ENCODE peak calls at places on chromosomes 5 and 9, in five cellular contexts. One of them, this sample, is unnamed.

GRCh38 chr9:127277099-127277498 is 12.5 kb downstream of the GARNL3 start:
- DNase-seq in colonic mucosa: no peak
- DNase-seq in myocyte: no peak
- DNase-seq in HCEC 1CT: no peak
- DNase-seq in amniotic stem cell: no peak
- DNase-seq in this sample: no peak

GRCh38 chr9:109948453-109948852 is 168.5 kb downstream of the PALM2AKAP2 start:
- DNase-seq in colonic mucosa: no peak
- DNase-seq in myocyte: no peak
- DNase-seq in HCEC 1CT: no peak
- DNase-seq in amniotic stem cell: no peak
- DNase-seq in this sample: no peak

GRCh38 chr9:76542360-76542759 is 83.4 kb downstream of the GCNT1 start:
- DNase-seq in colonic mucosa: no peak
- DNase-seq in myocyte: no peak
- DNase-seq in HCEC 1CT: no peak
- DNase-seq in amniotic stem cell: no peak
- DNase-seq in this sample: no peak

GRCh38 chr5:32201140-32201539 is 27.0 kb upstream of the GOLPH3 start:
- DNase-seq in colonic mucosa: no peak
- DNase-seq in myocyte: no peak
- DNase-seq in HCEC 1CT: peak
- DNase-seq in amniotic stem cell: no peak
- DNase-seq in this sample: no peak

GRCh38 chr5:151319334-151319733 is 15.8 kb upstream of the SLC36A3 start:
- DNase-seq in colonic mucosa: no peak
- DNase-seq in myocyte: peak
- DNase-seq in HCEC 1CT: peak
- DNase-seq in amniotic stem cell: no peak
- DNase-seq in this sample: peak

GRCh38 chr9:98989036-98990000 is 45.6 kb downstream of the COL15A1 start:
- DNase-seq in colonic mucosa: no peak
- DNase-seq in myocyte: peak
- DNase-seq in HCEC 1CT: peak
- DNase-seq in amniotic stem cell: peak
- DNase-seq in this sample: no peak

GRCh38 chr5:17432571-17432970 is 65.5 kb upstream of the TAF11L2 start:
- DNase-seq in colonic mucosa: no peak
- DNase-seq in myocyte: no peak
- DNase-seq in HCEC 1CT: no peak
- DNase-seq in amniotic stem cell: no peak
- DNase-seq in this sample: no peak

GRCh38 chr9:129318121-129319075 is 140.3 kb upstream of the IER5L start:
- DNase-seq in colonic mucosa: peak
- DNase-seq in myocyte: no peak
- DNase-seq in HCEC 1CT: no peak
- DNase-seq in amniotic stem cell: no peak
- DNase-seq in this sample: no peak

GRCh38 chr5:41924526-41924871 is 582 bp upstream of the FBXO4 start:
- DNase-seq in colonic mucosa: no peak
- DNase-seq in myocyte: no peak
- DNase-seq in HCEC 1CT: no peak
- DNase-seq in amniotic stem cell: no peak
- DNase-seq in this sample: no peak

GRCh38 chr9:77149879-77150278 is 27.5 kb upstream of the VPS13A start:
- DNase-seq in colonic mucosa: no peak
- DNase-seq in myocyte: no peak
- DNase-seq in HCEC 1CT: no peak
- DNase-seq in amniotic stem cell: no peak
- DNase-seq in this sample: no peak

GRCh38 chr9:98521141-98521540 is 187.6 kb downstream of the GABBR2 start:
- DNase-seq in colonic mucosa: no peak
- DNase-seq in myocyte: no peak
- DNase-seq in HCEC 1CT: peak
- DNase-seq in amniotic stem cell: no peak
- DNase-seq in this sample: no peak

GRCh38 chr9:89821081-89821480 is 216.3 kb downstream of the GADD45G start:
- DNase-seq in colonic mucosa: no peak
- DNase-seq in myocyte: peak
- DNase-seq in HCEC 1CT: no peak
- DNase-seq in amniotic stem cell: no peak
- DNase-seq in this sample: no peak

GRCh38 chr5:10904862-10905432 is 143.9 kb upstream of the DAP start:
- DNase-seq in colonic mucosa: no peak
- DNase-seq in myocyte: no peak
- DNase-seq in HCEC 1CT: no peak
- DNase-seq in amniotic stem cell: no peak
- DNase-seq in this sample: no peak

GRCh38 chr5:68141494-68141893 is 74.1 kb upstream of the PIK3R1 start:
- DNase-seq in colonic mucosa: no peak
- DNase-seq in myocyte: peak
- DNase-seq in HCEC 1CT: peak
- DNase-seq in amniotic stem cell: peak
- DNase-seq in this sample: no peak

GRCh38 chr5:67453526-67453925 is 256.9 kb upstream of the CD180 start:
- DNase-seq in colonic mucosa: no peak
- DNase-seq in myocyte: peak
- DNase-seq in HCEC 1CT: no peak
- DNase-seq in amniotic stem cell: no peak
- DNase-seq in this sample: no peak

GRCh38 chr5:134275822-134276221 is 49.9 kb upstream of the PPP2CA start:
- DNase-seq in colonic mucosa: no peak
- DNase-seq in myocyte: no peak
- DNase-seq in HCEC 1CT: no peak
- DNase-seq in amniotic stem cell: no peak
- DNase-seq in this sample: no peak

GRCh38 chr9:22035591-22036011 is 26.5 kb upstream of the CDKN2B start:
- DNase-seq in colonic mucosa: no peak
- DNase-seq in myocyte: peak
- DNase-seq in HCEC 1CT: no peak
- DNase-seq in amniotic stem cell: no peak
- DNase-seq in this sample: no peak